ENCODE peak calls at places on chromosomes 12 and 14, in ten cellular contexts. One of them, this sample, is unnamed.

GRCh38 chr12:121227294-121227693 is 17.4 kb downstream of the P2RX4 start:
- DNase-seq in NCI-H1105 treated with DMSO at 0.1 percent for 48 hours: no peak
- DNase-seq in ELR: no peak
- DNase-seq in activated gamma-delta T cell treated with Interleukin-2 at 50 U/mL for 16 hours: no peak
- DNase-seq in choroid plexus epithelial cell: no peak
- DNase-seq in left cardiac atrium: no peak
- DNase-seq in fibroblast of the aortic adventitia: no peak
- DNase-seq in RPMI7951: no peak
- DNase-seq in midbrain: no peak
- DNase-seq in naive B cell: no peak
- DNase-seq in this sample: no peak

GRCh38 chr12:115492553-115492952 is 784.9 kb downstream of the MED13L start:
- DNase-seq in ELR: no peak
- DNase-seq in fibroblast of the aortic adventitia: no peak
- DNase-seq in naive B cell: no peak
- DNase-seq in midbrain: no peak
- DNase-seq in NCI-H1105 treated with DMSO at 0.1 percent for 48 hours: no peak
- DNase-seq in activated gamma-delta T cell treated with Interleukin-2 at 50 U/mL for 16 hours: no peak
- DNase-seq in RPMI7951: no peak
- DNase-seq in left cardiac atrium: no peak
- DNase-seq in choroid plexus epithelial cell: no peak
- DNase-seq in this sample: no peak

GRCh38 chr12:95787274-95787814 is 3.2 kb downstream of the NTN4 start:
- DNase-seq in ELR: no peak
- DNase-seq in naive B cell: no peak
- DNase-seq in fibroblast of the aortic adventitia: no peak
- DNase-seq in midbrain: no peak
- DNase-seq in left cardiac atrium: no peak
- DNase-seq in RPMI7951: no peak
- DNase-seq in choroid plexus epithelial cell: no peak
- DNase-seq in NCI-H1105 treated with DMSO at 0.1 percent for 48 hours: no peak
- DNase-seq in activated gamma-delta T cell treated with Interleukin-2 at 50 U/mL for 16 hours: no peak
- DNase-seq in this sample: no peak

GRCh38 chr12:3630621-3631271 is 122.2 kb downstream of the CRACR2A start:
- DNase-seq in choroid plexus epithelial cell: no peak
- DNase-seq in activated gamma-delta T cell treated with Interleukin-2 at 50 U/mL for 16 hours: no peak
- DNase-seq in ELR: no peak
- DNase-seq in RPMI7951: no peak
- DNase-seq in left cardiac atrium: no peak
- DNase-seq in NCI-H1105 treated with DMSO at 0.1 percent for 48 hours: no peak
- DNase-seq in fibroblast of the aortic adventitia: no peak
- DNase-seq in naive B cell: no peak
- DNase-seq in midbrain: no peak
- DNase-seq in this sample: no peak

GRCh38 chr12:13941258-13942249 is 39.8 kb downstream of the GRIN2B start:
- DNase-seq in activated gamma-delta T cell treated with Interleukin-2 at 50 U/mL for 16 hours: no peak
- DNase-seq in NCI-H1105 treated with DMSO at 0.1 percent for 48 hours: peak
- DNase-seq in fibroblast of the aortic adventitia: peak
- DNase-seq in RPMI7951: peak
- DNase-seq in midbrain: peak
- DNase-seq in naive B cell: no peak
- DNase-seq in choroid plexus epithelial cell: peak
- DNase-seq in left cardiac atrium: peak
- DNase-seq in ELR: peak
- DNase-seq in this sample: peak

GRCh38 chr14:76940057-76940456 is 88.5 kb downstream of the IRF2BPL start:
- DNase-seq in fibroblast of the aortic adventitia: no peak
- DNase-seq in choroid plexus epithelial cell: no peak
- DNase-seq in RPMI7951: no peak
- DNase-seq in naive B cell: no peak
- DNase-seq in left cardiac atrium: no peak
- DNase-seq in NCI-H1105 treated with DMSO at 0.1 percent for 48 hours: no peak
- DNase-seq in ELR: no peak
- DNase-seq in midbrain: no peak
- DNase-seq in activated gamma-delta T cell treated with Interleukin-2 at 50 U/mL for 16 hours: no peak
- DNase-seq in this sample: no peak

GRCh38 chr12:126083931-126084330 is 1018.7 kb downstream of the AACS start:
- DNase-seq in ELR: no peak
- DNase-seq in activated gamma-delta T cell treated with Interleukin-2 at 50 U/mL for 16 hours: no peak
- DNase-seq in fibroblast of the aortic adventitia: no peak
- DNase-seq in midbrain: no peak
- DNase-seq in choroid plexus epithelial cell: no peak
- DNase-seq in naive B cell: no peak
- DNase-seq in NCI-H1105 treated with DMSO at 0.1 percent for 48 hours: no peak
- DNase-seq in left cardiac atrium: peak
- DNase-seq in RPMI7951: no peak
- DNase-seq in this sample: no peak

GRCh38 chr14:50855558-50855957 is 16.3 kb upstream of the ABHD12B start:
- DNase-seq in activated gamma-delta T cell treated with Interleukin-2 at 50 U/mL for 16 hours: no peak
- DNase-seq in midbrain: no peak
- DNase-seq in choroid plexus epithelial cell: peak
- DNase-seq in left cardiac atrium: no peak
- DNase-seq in naive B cell: no peak
- DNase-seq in ELR: peak
- DNase-seq in RPMI7951: no peak
- DNase-seq in fibroblast of the aortic adventitia: peak
- DNase-seq in NCI-H1105 treated with DMSO at 0.1 percent for 48 hours: no peak
- DNase-seq in this sample: peak

GRCh38 chr12:28172434-28173030 is 17.7 kb upstream of the CCDC91 start:
- DNase-seq in ELR: peak
- DNase-seq in choroid plexus epithelial cell: peak
- DNase-seq in left cardiac atrium: no peak
- DNase-seq in fibroblast of the aortic adventitia: peak
- DNase-seq in naive B cell: no peak
- DNase-seq in NCI-H1105 treated with DMSO at 0.1 percent for 48 hours: peak
- DNase-seq in RPMI7951: peak
- DNase-seq in midbrain: no peak
- DNase-seq in activated gamma-delta T cell treated with Interleukin-2 at 50 U/mL for 16 hours: no peak
- DNase-seq in this sample: peak

GRCh38 chr12:21475552-21475951 is 25.9 kb downstream of the RECQL start:
- DNase-seq in naive B cell: no peak
- DNase-seq in choroid plexus epithelial cell: no peak
- DNase-seq in fibroblast of the aortic adventitia: no peak
- DNase-seq in activated gamma-delta T cell treated with Interleukin-2 at 50 U/mL for 16 hours: no peak
- DNase-seq in NCI-H1105 treated with DMSO at 0.1 percent for 48 hours: no peak
- DNase-seq in left cardiac atrium: no peak
- DNase-seq in ELR: no peak
- DNase-seq in RPMI7951: no peak
- DNase-seq in midbrain: no peak
- DNase-seq in this sample: no peak

GRCh38 chr12:48446372-48446771 is 26.0 kb upstream of the ANP32D start:
- DNase-seq in naive B cell: no peak
- DNase-seq in NCI-H1105 treated with DMSO at 0.1 percent for 48 hours: no peak
- DNase-seq in ELR: no peak
- DNase-seq in midbrain: no peak
- DNase-seq in choroid plexus epithelial cell: peak
- DNase-seq in left cardiac atrium: no peak
- DNase-seq in RPMI7951: no peak
- DNase-seq in activated gamma-delta T cell treated with Interleukin-2 at 50 U/mL for 16 hours: no peak
- DNase-seq in fibroblast of the aortic adventitia: no peak
- DNase-seq in this sample: peak

GRCh38 chr12:94587266-94588241 is 62.8 kb downstream of the TMCC3 start:
- DNase-seq in choroid plexus epithelial cell: no peak
- DNase-seq in activated gamma-delta T cell treated with Interleukin-2 at 50 U/mL for 16 hours: no peak
- DNase-seq in midbrain: no peak
- DNase-seq in naive B cell: no peak
- DNase-seq in NCI-H1105 treated with DMSO at 0.1 percent for 48 hours: no peak
- DNase-seq in RPMI7951: no peak
- DNase-seq in fibroblast of the aortic adventitia: no peak
- DNase-seq in ELR: no peak
- DNase-seq in left cardiac atrium: peak
- DNase-seq in this sample: no peak

GRCh38 chr12:21697829-21698630 is 40.4 kb upstream of the LDHB start:
- DNase-seq in RPMI7951: peak
- DNase-seq in NCI-H1105 treated with DMSO at 0.1 percent for 48 hours: peak
- DNase-seq in naive B cell: no peak
- DNase-seq in fibroblast of the aortic adventitia: peak
- DNase-seq in ELR: peak
- DNase-seq in midbrain: peak
- DNase-seq in choroid plexus epithelial cell: peak
- DNase-seq in left cardiac atrium: no peak
- DNase-seq in activated gamma-delta T cell treated with Interleukin-2 at 50 U/mL for 16 hours: no peak
- DNase-seq in this sample: peak

GRCh38 chr12:7609480-7609879 is 56.2 kb downstream of the APOBEC1 start:
- DNase-seq in midbrain: no peak
- DNase-seq in choroid plexus epithelial cell: peak
- DNase-seq in fibroblast of the aortic adventitia: peak
- DNase-seq in NCI-H1105 treated with DMSO at 0.1 percent for 48 hours: no peak
- DNase-seq in ELR: peak
- DNase-seq in RPMI7951: peak
- DNase-seq in left cardiac atrium: no peak
- DNase-seq in activated gamma-delta T cell treated with Interleukin-2 at 50 U/mL for 16 hours: no peak
- DNase-seq in naive B cell: no peak
- DNase-seq in this sample: peak

GRCh38 chr12:570949-571794 is 92.1 kb downstream of the NINJ2 start:
- DNase-seq in NCI-H1105 treated with DMSO at 0.1 percent for 48 hours: no peak
- DNase-seq in choroid plexus epithelial cell: peak
- DNase-seq in midbrain: peak
- DNase-seq in ELR: peak
- DNase-seq in activated gamma-delta T cell treated with Interleukin-2 at 50 U/mL for 16 hours: no peak
- DNase-seq in RPMI7951: peak
- DNase-seq in naive B cell: no peak
- DNase-seq in fibroblast of the aortic adventitia: peak
- DNase-seq in left cardiac atrium: peak
- DNase-seq in this sample: peak

GRCh38 chr14:34604990-34605389 is 25.0 kb downstream of the SNX6 start:
- DNase-seq in fibroblast of the aortic adventitia: peak
- DNase-seq in RPMI7951: no peak
- DNase-seq in choroid plexus epithelial cell: peak
- DNase-seq in NCI-H1105 treated with DMSO at 0.1 percent for 48 hours: no peak
- DNase-seq in naive B cell: no peak
- DNase-seq in activated gamma-delta T cell treated with Interleukin-2 at 50 U/mL for 16 hours: no peak
- DNase-seq in ELR: peak
- DNase-seq in left cardiac atrium: no peak
- DNase-seq in midbrain: no peak
- DNase-seq in this sample: peak

GRCh38 chr12:124147579-124147978 is 147.3 kb upstream of the RFLNA start:
- DNase-seq in fibroblast of the aortic adventitia: no peak
- DNase-seq in midbrain: no peak
- DNase-seq in RPMI7951: no peak
- DNase-seq in NCI-H1105 treated with DMSO at 0.1 percent for 48 hours: no peak
- DNase-seq in ELR: no peak
- DNase-seq in activated gamma-delta T cell treated with Interleukin-2 at 50 U/mL for 16 hours: no peak
- DNase-seq in naive B cell: no peak
- DNase-seq in left cardiac atrium: no peak
- DNase-seq in choroid plexus epithelial cell: no peak
- DNase-seq in this sample: no peak

GRCh38 chr12:111596985-111597730 is 2.0 kb downstream of the ATXN2 start:
- DNase-seq in NCI-H1105 treated with DMSO at 0.1 percent for 48 hours: peak
- DNase-seq in left cardiac atrium: peak
- DNase-seq in ELR: peak
- DNase-seq in choroid plexus epithelial cell: peak
- DNase-seq in midbrain: peak
- DNase-seq in RPMI7951: peak
- DNase-seq in naive B cell: peak
- DNase-seq in activated gamma-delta T cell treated with Interleukin-2 at 50 U/mL for 16 hours: no peak
- DNase-seq in fibroblast of the aortic adventitia: peak
- DNase-seq in this sample: peak

GRCh38 chr12:47102845-47103666 is 23.3 kb upstream of the AMIGO2 start:
- DNase-seq in activated gamma-delta T cell treated with Interleukin-2 at 50 U/mL for 16 hours: no peak
- DNase-seq in fibroblast of the aortic adventitia: peak
- DNase-seq in naive B cell: no peak
- DNase-seq in RPMI7951: peak
- DNase-seq in left cardiac atrium: no peak
- DNase-seq in NCI-H1105 treated with DMSO at 0.1 percent for 48 hours: no peak
- DNase-seq in midbrain: no peak
- DNase-seq in choroid plexus epithelial cell: peak
- DNase-seq in ELR: peak
- DNase-seq in this sample: peak

GRCh38 chr14:92960706-92961566 is 38.0 kb downstream of the CHGA start:
- DNase-seq in left cardiac atrium: no peak
- DNase-seq in naive B cell: no peak
- DNase-seq in midbrain: no peak
- DNase-seq in fibroblast of the aortic adventitia: peak
- DNase-seq in RPMI7951: peak
- DNase-seq in activated gamma-delta T cell treated with Interleukin-2 at 50 U/mL for 16 hours: no peak
- DNase-seq in ELR: peak
- DNase-seq in NCI-H1105 treated with DMSO at 0.1 percent for 48 hours: no peak
- DNase-seq in choroid plexus epithelial cell: peak
- DNase-seq in this sample: peak

GRCh38 chr12:124599074-124599999 is 31.9 kb upstream of the NCOR2 start:
- DNase-seq in activated gamma-delta T cell treated with Interleukin-2 at 50 U/mL for 16 hours: no peak
- DNase-seq in NCI-H1105 treated with DMSO at 0.1 percent for 48 hours: no peak
- DNase-seq in fibroblast of the aortic adventitia: peak
- DNase-seq in naive B cell: no peak
- DNase-seq in ELR: peak
- DNase-seq in RPMI7951: peak
- DNase-seq in midbrain: no peak
- DNase-seq in left cardiac atrium: no peak
- DNase-seq in choroid plexus epithelial cell: peak
- DNase-seq in this sample: peak